ENCODE peak calls at places on chromosomes 2 and 18, in eight cellular contexts. W is activated CD8-positive, alpha-beta memory T cell treated with anti-CD3 and anti-CD28 coated beads, Interleukin-2, amount 50 U/mL, for 48 hours; M is activated gamma-delta T cell treated with Interleukin-2 at 50 U/mL for 16 hours; S is NCI-H524 treated with DMSO at 0.1 percent for 48 hours; P is Peyer's patch; N is fibroblast of lung; U is right lobe of liver; H is HEK293T. R is an unnamed sample.

GRCh38 chr18:44149706-44150105 is 531.0 kb upstream of the SETBP1 start:
- DNase-seq in S (no peak), H (no peak), P (no peak), U (no peak), N (peak), W (no peak), M (no peak), R (no peak)

GRCh38 chr2:181576431-181576830 is 80.5 kb downstream of the CERKL start:
- DNase-seq in U (no peak), W (no peak), H (no peak), M (no peak), P (no peak), S (no peak), N (no peak), R (no peak)

GRCh38 chr18:78169487-78169886 is 810.1 kb upstream of the SALL3 start:
- DNase-seq in W (no peak), N (no peak), U (no peak), M (no peak), S (no peak), H (no peak), P (no peak), R (no peak)

GRCh38 chr2:58131191-58132011 is 84.8 kb downstream of the VRK2 start:
- DNase-seq in P (no peak), N (peak), U (no peak), S (no peak), H (no peak), M (no peak), W (no peak), R (no peak)

GRCh38 chr2:54556659-54557121 is 100.6 kb downstream of the SPTBN1 start:
- DNase-seq in W (no peak), H (no peak), P (no peak), S (no peak), U (no peak), N (peak), M (no peak), R (no peak)

GRCh38 chr18:58497845-58498244 is 131.0 kb downstream of the ALPK2 start:
- DNase-seq in M (no peak), U (no peak), W (no peak), P (no peak), N (no peak), H (no peak), S (no peak), R (no peak)

GRCh38 chr2:17083902-17084301 is 418.3 kb upstream of the CYRIA start:
- DNase-seq in S (peak), N (peak), P (no peak), H (no peak), W (no peak), M (no peak), U (no peak), R (no peak)

GRCh38 chr18:13375302-13376255 is 157.0 kb downstream of the LDLRAD4 start:
- DNase-seq in H (no peak), N (peak), P (peak), S (no peak), U (no peak), M (peak), W (peak), R (peak)

GRCh38 chr2:62195421-62196277 is at the start of gene B3GNT2:
- DNase-seq in U (peak), S (no peak), P (peak), H (peak), N (peak), M (peak), W (peak), R (peak)

GRCh38 chr2:239206851-239207250 is 194.0 kb downstream of the HDAC4 start:
- DNase-seq in H (no peak), W (no peak), M (no peak), N (no peak), U (no peak), S (no peak), P (no peak), R (no peak)

GRCh38 chr2:26344581-26345283 is 1.2 kb upstream of the SELENOI start:
- DNase-seq in M (no peak), U (no peak), P (no peak), S (no peak), W (no peak), N (peak), H (no peak), R (peak)

GRCh38 chr2:146370821-146371220 is 1474.0 kb upstream of the ACVR2A start:
- DNase-seq in N (no peak), P (no peak), S (no peak), W (no peak), U (no peak), M (no peak), H (no peak), R (no peak)

GRCh38 chr18:8706981-8707940 is 1.9 kb downstream of the MTCL1 start:
- DNase-seq in U (peak), S (no peak), N (peak), W (peak), P (peak), H (peak), M (no peak), R (peak)

GRCh38 chr18:48165104-48165866 is 234.8 kb upstream of the SMAD2 start:
- DNase-seq in U (no peak), M (no peak), P (no peak), W (no peak), S (no peak), N (no peak), H (no peak), R (no peak)

R was measured in mucosa of descending colon.